ENCODE peak calls at places on chromosomes 7 and 10, in ten cellular contexts. T is Panc1, O is HL-60, J is esophagus muscularis mucosa, A is suprapubic skin, N is HCT116, V is sigmoid colon, S is GM23338, L is upper lobe of left lung, M is vagina. Z is an unnamed sample.
A peak's percentile ranks its signal among the peaks of the same experiment; 100 is the strongest.

GRCh38 chr7:144019457-144019856 is 19.3 kb downstream of the OR6B1 start:
- DNase-seq in T (no peak), O (no peak), J (no peak), A (no peak), N (no peak), V (no peak), S (no peak), L (no peak), M (no peak), Z (no peak)

GRCh38 chr10:42864575-42864974 is 82.0 kb downstream of the BMS1 start:
- DNase-seq in T (no peak), O (peak; percentile 81), J (peak; percentile 84), A (no peak), N (peak; percentile 22), V (no peak), S (peak; percentile 36), L (no peak), M (no peak), Z (no peak)

GRCh38 chr7:5667391-5667790 is 114.1 kb downstream of the RNF216 start:
- DNase-seq in T (no peak), O (no peak), J (no peak), A (no peak), N (no peak), V (no peak), S (no peak), L (no peak), M (no peak), Z (peak; percentile 36)

GRCh38 chr10:91838199-91838598 is 40.0 kb downstream of the TNKS2 start:
- DNase-seq in T (no peak), O (no peak), J (no peak), A (no peak), N (no peak), V (no peak), S (no peak), L (no peak), M (no peak), Z (no peak)

GRCh38 chr10:7969623-7970022 is 84.9 kb upstream of the GATA3 start:
- DNase-seq in T (no peak), O (no peak), J (no peak), A (no peak), N (no peak), V (no peak), S (no peak), L (no peak), M (no peak), Z (no peak)

GRCh38 chr10:88659725-88660592 is 4.3 kb upstream of the LIPF start:
- DNase-seq in T (no peak), O (no peak), J (no peak), A (no peak), N (no peak), V (no peak), S (no peak), L (no peak), M (no peak), Z (no peak)

GRCh38 chr7:21949522-21949921 is 3.8 kb upstream of the CDCA7L start:
- DNase-seq in T (no peak), O (no peak), J (no peak), A (no peak), N (no peak), V (no peak), S (no peak), L (no peak), M (no peak), Z (no peak)

GRCh38 chr7:28298870-28299484 is 113.3 kb upstream of the CREB5 start:
- DNase-seq in T (peak; percentile 28), O (no peak), J (no peak), A (no peak), N (peak; percentile 48), V (no peak), S (peak; percentile 89), L (peak; percentile 26), M (no peak), Z (no peak)

GRCh38 chr10:7434332-7434731 is 23.5 kb upstream of the SFMBT2 start:
- DNase-seq in T (no peak), O (no peak), J (no peak), A (no peak), N (no peak), V (no peak), S (no peak), L (no peak), M (no peak), Z (no peak)

GRCh38 chr10:122348512-122348911 is 26.0 kb upstream of the PLEKHA1 start:
- DNase-seq in T (no peak), O (no peak), J (no peak), A (no peak), N (no peak), V (no peak), S (no peak), L (no peak), M (no peak), Z (no peak)

GRCh38 chr10:103512591-103513382 is 19.3 kb downstream of the NEURL1 start:
- DNase-seq in T (no peak), O (no peak), J (no peak), A (no peak), N (no peak), V (no peak), S (no peak), L (peak; percentile 11), M (no peak), Z (peak; percentile 34)
- TF ChIP-seq POLR2AphosphoS5 in T (no peak), O (no peak), J (peak; percentile 47), A (no peak), N (no peak), V (peak; percentile 78), S (no peak), L (no peak), M (no peak), Z (no peak)

GRCh38 chr10:78964952-78965633 is 103.7 kb upstream of the ZMIZ1 start:
- DNase-seq in T (peak; percentile 45), O (no peak), J (no peak), A (no peak), N (peak; percentile 81), V (peak; percentile 80), S (peak; percentile 81), L (peak; percentile 40), M (no peak), Z (peak; percentile 82)

GRCh38 chr10:78964274-78964951 is 104.4 kb upstream of the ZMIZ1 start:
- DNase-seq in T (no peak), O (no peak), J (no peak), A (no peak), N (no peak), V (no peak), S (no peak), L (no peak), M (no peak), Z (no peak)

GRCh38 chr10:78968300-78968943 is 100.3 kb upstream of the ZMIZ1 start:
- DNase-seq in T (no peak), O (no peak), J (no peak), A (no peak), N (no peak), V (no peak), S (no peak), L (no peak), M (no peak), Z (no peak)

GRCh38 chr10:78966844-78967488 is 101.8 kb upstream of the ZMIZ1 start:
- DNase-seq in T (no peak), O (no peak), J (no peak), A (no peak), N (no peak), V (no peak), S (no peak), L (no peak), M (no peak), Z (no peak)

DNA sequence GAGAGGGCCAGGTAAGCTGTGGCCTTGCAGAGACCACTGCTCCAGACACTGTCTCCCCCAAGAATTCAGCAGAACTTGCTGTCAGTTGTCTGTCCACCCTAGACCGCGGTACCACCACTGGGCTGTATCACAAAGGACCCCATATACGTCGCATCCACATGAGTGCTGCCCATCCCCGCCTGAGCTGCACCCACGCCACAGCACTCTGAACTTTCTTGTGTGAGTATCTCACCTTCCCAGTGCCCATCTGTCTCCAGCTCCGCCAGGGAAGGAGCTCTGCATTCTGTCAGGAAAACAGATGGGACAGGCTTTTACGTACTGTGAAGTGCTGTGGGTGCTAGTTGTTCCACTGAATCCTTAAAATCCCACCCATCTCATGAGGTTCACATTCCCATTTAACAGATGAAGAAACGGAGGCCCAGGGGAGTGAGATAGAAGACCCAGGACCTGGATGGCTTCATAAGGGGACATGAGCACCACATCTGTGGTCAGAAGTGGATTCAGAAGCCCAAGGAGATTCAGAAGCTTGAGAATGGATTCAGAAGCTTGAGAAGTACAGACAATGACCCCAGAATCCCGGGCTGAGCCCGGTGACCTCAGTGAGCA is 102.5 kb upstream of the ZMIZ1 start:
- DNase-seq in T (no peak), O (no peak), J (no peak), A (no peak), N (no peak), V (no peak), S (no peak), L (no peak), M (no peak), Z (no peak)
- H3K27ac ChIP-seq in T (peak overlapping the region; percentile 91), O (no peak overlapping the region), J (no peak overlapping the region), A (no peak overlapping the region), N (no peak overlapping the region), V (no peak overlapping the region), S (no peak overlapping the region), L (no peak overlapping the region), M (no peak overlapping the region), Z (peak overlapping the region; percentile 58)

GRCh38 chr10:77350134-77350533 is 287.5 kb downstream of the KCNMA1 start:
- DNase-seq in T (no peak), O (no peak), J (no peak), A (no peak), N (no peak), V (no peak), S (no peak), L (no peak), M (no peak), Z (no peak)
- TF ChIP-seq POLR2AphosphoS5 in T (no peak), O (no peak), J (no peak), A (no peak), N (no peak), V (no peak), S (no peak), L (no peak), M (no peak), Z (no peak)

GRCh38 chr7:43592321-43592720 is 9.4 kb downstream of the STK17A start:
- DNase-seq in T (no peak), O (no peak), J (no peak), A (no peak), N (no peak), V (no peak), S (no peak), L (no peak), M (no peak), Z (no peak)

GRCh38 chr7:43590862-43591550 is 8.1 kb downstream of the STK17A start:
- DNase-seq in T (no peak), O (peak; percentile 61), J (no peak), A (no peak), N (no peak), V (no peak), S (no peak), L (no peak), M (no peak), Z (no peak)

GRCh38 chr7:43593010-43593409 is 10.1 kb downstream of the STK17A start:
- DNase-seq in T (no peak), O (no peak), J (no peak), A (no peak), N (no peak), V (no peak), S (no peak), L (no peak), M (no peak), Z (no peak)

GRCh38 chr7:43589728-43590127 is 6.8 kb downstream of the STK17A start:
- DNase-seq in T (no peak), O (no peak), J (no peak), A (no peak), N (no peak), V (no peak), S (no peak), L (no peak), M (no peak), Z (no peak)

GRCh38 chr7:43591551-43592180 is 8.8 kb downstream of the STK17A start:
- DNase-seq in T (no peak), O (peak; percentile 68), J (no peak), A (no peak), N (no peak), V (no peak), S (peak; percentile 32), L (no peak), M (no peak), Z (no peak)
- H3K27ac ChIP-seq in T (no peak overlapping the region), O (peak overlapping the region; percentile 12), J (no peak overlapping the region), A (no peak overlapping the region), N (no peak overlapping the region), V (no peak overlapping the region), S (peak overlapping the region; percentile 4), L (peak overlapping the region; percentile 37), M (no peak overlapping the region), Z (peak overlapping the region; percentile 46)